ENCODE peak calls at places on chromosomes 7 and 10, in six cellular contexts. F is lung microvascular endothelial cell; H is stimulated activated CD4-positive, alpha-beta T cell treated with anti-CD3 and anti-CD28 coated beads, Interleukin-12 subunit alpha, Interleukin-12 subunit beta, amount 100 ng/mL, for 4 hours; L is C1 segment of cervical spinal cord; I is adrenal gland; C is heart right ventricle. J is an unnamed sample.

GRCh38 chr7:13049946-13050345 is 362.5 kb downstream of the ARL4A start:
- DNase-seq in F (peak), H (no peak), L (no peak), I (no peak), C (no peak), J (no peak)

GRCh38 chr7:31095286-31096197 is 43.4 kb downstream of the ADCYAP1R1 start:
- DNase-seq in F (no peak), H (no peak), L (no peak), I (no peak), C (no peak), J (no peak)

GRCh38 chr10:3235996-3236510 is 63.5 kb upstream of the PITRM1 start:
- DNase-seq in F (no peak), H (no peak), L (no peak), I (no peak), C (no peak), J (no peak)

GRCh38 chr7:71402684-71403083 is 270.7 kb downstream of the GALNT17 start:
- DNase-seq in F (no peak), H (no peak), L (no peak), I (no peak), C (no peak), J (no peak)

GRCh38 chr7:157445956-157446295 is 109.1 kb downstream of the DNAJB6 start:
- DNase-seq in F (no peak), H (no peak), L (no peak), I (no peak), C (no peak), J (no peak)

GRCh38 chr7:14380881-14381280 is 391.4 kb upstream of the ETV1 start:
- DNase-seq in F (no peak), H (no peak), L (no peak), I (no peak), C (no peak), J (no peak)

GRCh38 chr7:138186951-138187351 is 110.7 kb downstream of the AKR1D1 start:
- DNase-seq in F (peak), H (no peak), L (no peak), I (no peak), C (no peak), J (no peak)

GRCh38 chr7:105352018-105352612 is 36.6 kb downstream of the SRPK2 start:
- DNase-seq in F (peak), H (peak), L (peak), I (peak), C (peak), J (peak)

GRCh38 chr10:59098811-59099452 is 77.5 kb upstream of the PHYHIPL start:
- DNase-seq in F (no peak), H (no peak), L (no peak), I (no peak), C (no peak), J (no peak)

GRCh38 chr10:103501186-103501585 is 7.7 kb downstream of the NEURL1 start:
- DNase-seq in F (no peak), H (no peak), L (no peak), I (peak), C (no peak), J (no peak)

GRCh38 chr10:71065659-71066058 is 146.7 kb upstream of the UNC5B start:
- DNase-seq in F (no peak), H (no peak), L (no peak), I (no peak), C (no peak), J (no peak)

GRCh38 chr10:73873843-73874215 is 526 bp downstream of the CAMK2G start:
- DNase-seq in F (no peak), H (no peak), L (no peak), I (no peak), C (no peak), J (no peak)

GRCh38 chr10:129949411-129950335 is 14.4 kb downstream of the EBF3 start:
- DNase-seq in F (no peak), H (no peak), L (no peak), I (no peak), C (peak), J (no peak)

GRCh38 chr10:86664370-86665217 is 3.7 kb upstream of the LDB3 start:
- DNase-seq in F (no peak), H (no peak), L (peak), I (peak), C (peak), J (no peak)

GRCh38 chr10:60283397-60283796 is 106.3 kb downstream of the ANK3 start:
- DNase-seq in F (peak), H (no peak), L (no peak), I (no peak), C (no peak), J (no peak)

GRCh38 chr7:87148332-87148955 is 3.8 kb upstream of the DMTF1 start:
- DNase-seq in F (peak), H (no peak), L (no peak), I (no peak), C (no peak), J (peak)

GRCh38 chr7:68862736-68863135 is 735.5 kb upstream of the AUTS2 start:
- DNase-seq in F (no peak), H (no peak), L (no peak), I (no peak), C (no peak), J (no peak)

GRCh38 chr7:16007911-16008310 is 321.4 kb upstream of the MEOX2 start:
- DNase-seq in F (no peak), H (no peak), L (no peak), I (no peak), C (no peak), J (no peak)

GRCh38 chr10:72542396-72542815 is 83.5 kb downstream of the MICU1 start:
- DNase-seq in F (no peak), H (no peak), L (no peak), I (no peak), C (no peak), J (no peak)

GRCh38 chr10:70440296-70441160 is 953 bp downstream of the NODAL start:
- DNase-seq in F (no peak), H (no peak), L (no peak), I (no peak), C (no peak), J (no peak)

GRCh38 chr7:33107136-33108066 is 1.8 kb downstream of the RP9 start:
- DNase-seq in F (peak), H (no peak), L (no peak), I (peak), C (no peak), J (peak)

GRCh38 chr10:18238875-18239485 is 98.8 kb downstream of the CACNB2 start:
- DNase-seq in F (peak), H (no peak), L (no peak), I (no peak), C (no peak), J (peak)

GRCh38 chr7:41098846-41099245 is 604.0 kb downstream of the INHBA start:
- DNase-seq in F (no peak), H (no peak), L (no peak), I (no peak), C (no peak), J (no peak)

GRCh38 chr10:125121003-125121402 is 39.4 kb downstream of the CTBP2 start:
- DNase-seq in F (no peak), H (no peak), L (no peak), I (no peak), C (no peak), J (no peak)

J was measured in AG09319.